ENCODE peak calls at places on chromosomes 11 and 22, in four cellular contexts. One of them, this sample, is unnamed.

GRCh38 chr11:2143652-2144548 is 4.7 kb upstream of the IGF2 start:
- DNase-seq in A549: no peak
- DNase-seq in SK-N-SH: no peak
- DNase-seq in HepG2: no peak
- DNase-seq in this sample: no peak

GRCh38 chr11:93323747-93324146 is 6.8 kb upstream of the DEUP1 start:
- DNase-seq in A549: no peak
- DNase-seq in HepG2: no peak
- DNase-seq in SK-N-SH: no peak
- DNase-seq in this sample: no peak

GRCh38 chr11:86172894-86173293 is 71.7 kb upstream of the EED start:
- DNase-seq in A549: no peak
- DNase-seq in HepG2: no peak
- DNase-seq in SK-N-SH: no peak
- DNase-seq in this sample: no peak

GRCh38 chr11:14290422-14290821 is 68.6 kb downstream of the RRAS2 start:
- DNase-seq in HepG2: no peak
- DNase-seq in A549: no peak
- DNase-seq in SK-N-SH: no peak
- DNase-seq in this sample: no peak

GRCh38 chr11:19557720-19558140 is 154.9 kb upstream of the NAV2 start:
- DNase-seq in HepG2: peak
- DNase-seq in A549: peak
- DNase-seq in SK-N-SH: peak
- DNase-seq in this sample: no peak

GRCh38 chr11:3161309-3161708 is 3.8 kb downstream of the OSBPL5 start:
- DNase-seq in SK-N-SH: no peak
- DNase-seq in A549: no peak
- DNase-seq in HepG2: no peak
- DNase-seq in this sample: no peak

GRCh38 chr11:45232341-45233080 is 53.6 kb downstream of the SYT13 start:
- DNase-seq in A549: no peak
- DNase-seq in SK-N-SH: no peak
- DNase-seq in HepG2: no peak
- DNase-seq in this sample: no peak

GRCh38 chr11:67440229-67441081 is 2.8 kb downstream of the CORO1B start:
- DNase-seq in SK-N-SH: no peak
- DNase-seq in A549: no peak
- DNase-seq in HepG2: no peak
- DNase-seq in this sample: no peak

GRCh38 chr11:58133329-58134076 is 8.2 kb upstream of the OR9I1 start:
- DNase-seq in SK-N-SH: no peak
- DNase-seq in HepG2: no peak
- DNase-seq in A549: no peak
- DNase-seq in this sample: no peak

GRCh38 chr11:23570828-23571227 is 710.6 kb upstream of the CCDC179 start:
- DNase-seq in HepG2: no peak
- DNase-seq in SK-N-SH: no peak
- DNase-seq in A549: no peak
- DNase-seq in this sample: no peak

GRCh38 chr22:27873476-27873875 is 45.6 kb downstream of the PITPNB start:
- DNase-seq in SK-N-SH: no peak
- DNase-seq in HepG2: no peak
- DNase-seq in A549: no peak
- DNase-seq in this sample: no peak

GRCh38 chr11:33775064-33775807 is 916 bp upstream of the FBXO3 start:
- DNase-seq in HepG2: no peak
- DNase-seq in SK-N-SH: no peak
- DNase-seq in A549: no peak
- DNase-seq in this sample: no peak

GRCh38 chr11:40100204-40100603 is 1359.2 kb downstream of the LRRC4C start:
- DNase-seq in SK-N-SH: no peak
- DNase-seq in HepG2: no peak
- DNase-seq in A549: no peak
- DNase-seq in this sample: no peak

GRCh38 chr11:75342231-75342918 is 9.1 kb downstream of the ARRB1 start:
- DNase-seq in SK-N-SH: no peak
- DNase-seq in HepG2: no peak
- DNase-seq in A549: no peak
- DNase-seq in this sample: no peak

GRCh38 chr11:100719362-100719761 is 32.3 kb downstream of the ARHGAP42 start:
- DNase-seq in A549: no peak
- DNase-seq in SK-N-SH: no peak
- DNase-seq in HepG2: no peak
- DNase-seq in this sample: no peak

GRCh38 chr11:8763070-8763469 is 80.5 kb downstream of the RPL27A start:
- DNase-seq in SK-N-SH: no peak
- DNase-seq in A549: no peak
- DNase-seq in HepG2: no peak
- DNase-seq in this sample: no peak

DNA sequence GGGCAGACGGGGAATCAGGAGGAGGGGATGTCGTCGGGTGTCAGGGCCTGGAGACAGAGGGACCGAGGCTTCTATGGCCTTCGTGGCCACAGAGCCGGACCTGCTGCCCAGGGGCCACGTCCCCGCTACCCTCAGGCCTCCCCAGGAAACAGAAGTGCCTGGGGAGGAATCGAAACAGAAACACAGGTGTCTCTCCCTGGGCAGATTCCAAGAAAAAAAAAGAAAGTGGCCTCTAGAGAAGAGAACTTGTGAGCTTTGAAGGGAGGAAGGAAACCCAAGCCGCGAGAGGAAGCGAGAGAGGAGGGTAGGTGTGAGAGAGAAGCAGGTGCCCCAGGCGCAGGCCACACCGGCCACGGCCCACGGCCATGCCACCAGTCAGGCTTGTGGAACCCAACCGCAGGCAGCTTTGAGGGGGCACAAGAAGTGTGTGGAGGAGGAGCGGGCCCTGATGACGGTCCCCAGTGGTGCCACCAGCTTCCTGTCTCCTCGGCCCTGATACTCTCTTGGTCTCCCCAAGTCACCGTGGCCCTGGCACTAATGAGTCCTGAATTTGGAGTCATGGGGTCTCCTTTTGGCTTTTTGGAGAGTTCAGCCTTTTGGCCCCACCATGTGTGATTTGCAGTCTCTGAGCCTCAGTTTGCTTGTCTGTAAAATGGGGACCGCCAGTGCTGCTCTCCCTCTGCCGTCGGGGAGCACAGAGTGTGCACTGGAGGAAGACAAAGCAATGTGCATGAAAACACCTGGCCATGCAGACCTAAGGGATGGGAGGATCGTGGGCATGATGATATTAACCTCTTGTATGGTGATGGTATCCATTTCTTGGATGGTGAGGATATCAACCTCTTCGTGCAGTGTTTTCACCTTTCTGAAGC is 25.2 kb downstream of the LIF start:
- DNase-seq in SK-N-SH: no peak
- DNase-seq in HepG2: no peak
- DNase-seq in A549: no peak
- DNase-seq in this sample: peak
- TF ChIP-seq PBX3 in SK-N-SH: no peak
- TF ChIP-seq PBX3 in HepG2: no peak
- TF ChIP-seq PBX3 in A549: no peak
- TF ChIP-seq PBX3 in this sample: no peak

GRCh38 chr11:1015826-1016565 is 20.5 kb downstream of the MUC6 start:
- DNase-seq in SK-N-SH: no peak
- DNase-seq in HepG2: no peak
- DNase-seq in A549: no peak
- DNase-seq in this sample: no peak

GRCh38 chr11:1015064-1015463 is 21.5 kb downstream of the MUC6 start:
- DNase-seq in SK-N-SH: no peak
- DNase-seq in A549: no peak
- DNase-seq in HepG2: no peak
- DNase-seq in this sample: no peak

GRCh38 chr11:1019321-1019910 is 17.1 kb downstream of the MUC6 start:
- DNase-seq in A549: no peak
- DNase-seq in SK-N-SH: no peak
- DNase-seq in HepG2: no peak
- DNase-seq in this sample: no peak

GRCh38 chr11:1018091-1018490 is 18.4 kb downstream of the MUC6 start:
- DNase-seq in A549: no peak
- DNase-seq in SK-N-SH: no peak
- DNase-seq in HepG2: no peak
- DNase-seq in this sample: no peak

GRCh38 chr11:1017269-1018005 is 19.1 kb downstream of the MUC6 start:
- DNase-seq in A549: peak
- DNase-seq in SK-N-SH: no peak
- DNase-seq in HepG2: peak
- DNase-seq in this sample: no peak
- TF ChIP-seq PBX3 in A549: no peak
- TF ChIP-seq PBX3 in SK-N-SH: no peak
- TF ChIP-seq PBX3 in HepG2: no peak
- TF ChIP-seq PBX3 in this sample: no peak

GRCh38 chr11:69825037-69825834 is 6.0 kb upstream of the FGF3 start:
- DNase-seq in SK-N-SH: no peak
- DNase-seq in A549: peak
- DNase-seq in HepG2: no peak
- DNase-seq in this sample: no peak
- TF ChIP-seq PBX3 in SK-N-SH: no peak
- TF ChIP-seq PBX3 in A549: no peak
- TF ChIP-seq PBX3 in HepG2: no peak
- TF ChIP-seq PBX3 in this sample: no peak

GRCh38 chr22:20550851-20551744 is 43.7 kb downstream of the MED15 start:
- DNase-seq in A549: no peak
- DNase-seq in SK-N-SH: no peak
- DNase-seq in HepG2: no peak
- DNase-seq in this sample: peak
- TF ChIP-seq PBX3 in A549: no peak
- TF ChIP-seq PBX3 in SK-N-SH: no peak
- TF ChIP-seq PBX3 in HepG2: no peak
- TF ChIP-seq PBX3 in this sample: no peak

GRCh38 chr11:88399171-88399570 is 61.6 kb upstream of the CTSC start:
- DNase-seq in SK-N-SH: no peak
- DNase-seq in HepG2: no peak
- DNase-seq in A549: no peak
- DNase-seq in this sample: no peak

GRCh38 chr11:88404363-88404762 is 66.8 kb upstream of the CTSC start:
- DNase-seq in A549: no peak
- DNase-seq in SK-N-SH: no peak
- DNase-seq in HepG2: no peak
- DNase-seq in this sample: no peak

GRCh38 chr11:88402784-88403183 is 65.2 kb upstream of the CTSC start:
- DNase-seq in A549: no peak
- DNase-seq in HepG2: no peak
- DNase-seq in SK-N-SH: no peak
- DNase-seq in this sample: no peak

GRCh38 chr11:88402192-88402715 is 64.7 kb upstream of the CTSC start:
- DNase-seq in A549: peak
- DNase-seq in HepG2: no peak
- DNase-seq in SK-N-SH: no peak
- DNase-seq in this sample: peak

GRCh38 chr11:88398372-88399140 is 61.0 kb upstream of the CTSC start:
- DNase-seq in SK-N-SH: no peak
- DNase-seq in A549: peak
- DNase-seq in HepG2: peak
- DNase-seq in this sample: no peak
- TF ChIP-seq PBX3 in SK-N-SH: peak
- TF ChIP-seq PBX3 in A549: no peak
- TF ChIP-seq PBX3 in HepG2: no peak
- TF ChIP-seq PBX3 in this sample: no peak

GRCh38 chr11:32279672-32280071 is 155.7 kb downstream of the WT1 start:
- DNase-seq in HepG2: no peak
- DNase-seq in SK-N-SH: no peak
- DNase-seq in A549: no peak
- DNase-seq in this sample: no peak
- TF ChIP-seq PBX3 in HepG2: no peak
- TF ChIP-seq PBX3 in SK-N-SH: no peak
- TF ChIP-seq PBX3 in A549: no peak
- TF ChIP-seq PBX3 in this sample: no peak

DNA sequence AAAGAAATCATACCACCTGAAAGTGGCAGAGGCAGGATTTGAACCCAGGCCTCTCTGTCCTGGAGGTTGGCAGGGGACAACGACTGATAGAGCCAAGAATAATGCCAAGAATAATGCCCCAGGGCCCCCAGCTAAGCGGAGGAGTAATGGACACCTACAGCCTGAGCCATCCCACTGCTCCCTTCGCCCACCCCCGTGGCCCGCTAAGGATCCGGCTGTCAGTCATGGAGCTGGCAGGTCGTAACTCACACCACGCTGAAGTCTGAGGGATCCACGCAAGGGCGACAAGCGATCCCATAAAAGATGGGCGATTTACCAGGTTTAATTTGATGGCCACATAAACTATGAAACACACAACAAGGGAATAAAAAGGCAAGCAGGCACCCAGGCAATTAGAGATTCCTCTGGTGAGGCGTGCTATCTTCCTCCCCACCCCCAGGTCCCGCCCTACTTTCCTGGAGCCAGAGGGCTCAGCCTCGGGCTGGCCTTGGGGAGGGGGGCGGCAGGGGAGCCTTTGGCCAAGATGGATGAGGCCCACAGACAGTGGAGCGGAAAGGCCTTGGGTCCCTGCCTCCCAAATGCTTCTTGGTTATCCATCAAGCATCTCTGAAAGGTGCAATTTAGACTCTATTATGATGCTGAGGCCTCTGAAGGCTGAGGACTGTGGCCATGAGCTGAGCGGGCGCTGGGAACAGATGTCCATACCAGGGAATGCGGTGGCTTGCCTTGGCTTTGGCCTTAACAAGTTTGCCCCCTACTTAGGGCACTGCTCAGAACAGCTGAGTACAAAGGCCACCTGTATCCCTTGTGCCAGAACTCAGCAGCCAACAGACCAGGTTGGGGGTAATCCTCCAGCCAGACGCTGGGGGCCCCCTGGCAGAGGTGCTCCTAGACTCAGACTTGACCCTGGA is 55.2 kb downstream of the MACROD1 start:
- DNase-seq in SK-N-SH: no peak
- DNase-seq in A549: no peak
- DNase-seq in HepG2: no peak
- DNase-seq in this sample: no peak
- TF ChIP-seq PBX3 in SK-N-SH: no peak
- TF ChIP-seq PBX3 in A549: no peak
- TF ChIP-seq PBX3 in HepG2: no peak
- TF ChIP-seq PBX3 in this sample: no peak

GRCh38 chr11:106482920-106483761 is 405.7 kb downstream of the AASDHPPT start:
- DNase-seq in SK-N-SH: no peak
- DNase-seq in HepG2: peak
- DNase-seq in A549: no peak
- DNase-seq in this sample: no peak

GRCh38 chr11:106477776-106478175 is 400.3 kb downstream of the AASDHPPT start:
- DNase-seq in SK-N-SH: no peak
- DNase-seq in A549: no peak
- DNase-seq in HepG2: no peak
- DNase-seq in this sample: no peak

GRCh38 chr11:106475181-106475580 is 397.7 kb downstream of the AASDHPPT start:
- DNase-seq in HepG2: no peak
- DNase-seq in A549: no peak
- DNase-seq in SK-N-SH: no peak
- DNase-seq in this sample: no peak

GRCh38 chr11:106480581-106481185 is 403.2 kb downstream of the AASDHPPT start:
- DNase-seq in HepG2: peak
- DNase-seq in SK-N-SH: no peak
- DNase-seq in A549: no peak
- DNase-seq in this sample: no peak
- TF ChIP-seq PBX3 in HepG2: no peak
- TF ChIP-seq PBX3 in SK-N-SH: no peak
- TF ChIP-seq PBX3 in A549: no peak
- TF ChIP-seq PBX3 in this sample: no peak

This sample was measured in GM12878.